ENCODE peak calls at places on chromosomes 1 and 21, in ten cellular contexts. One of them, this sample, is unnamed.

GRCh38 chr1:212453156-212453857 is 20.6 kb downstream of the NENF start:
- DNase-seq in colonic mucosa: no peak
- DNase-seq in kidney epithelial cell: no peak
- DNase-seq in fibroblast of pulmonary artery: no peak
- DNase-seq in HFF-Myc: no peak
- DNase-seq in neural progenitor cell: no peak
- DNase-seq in AG04450: no peak
- DNase-seq in A549: no peak
- DNase-seq in coronary artery: no peak
- DNase-seq in left ventricle myocardium inferior: no peak
- DNase-seq in this sample: no peak

GRCh38 chr1:97144527-97144926 is 422.9 kb downstream of the PTBP2 start:
- DNase-seq in AG04450: no peak
- DNase-seq in A549: peak
- DNase-seq in colonic mucosa: no peak
- DNase-seq in left ventricle myocardium inferior: no peak
- DNase-seq in fibroblast of pulmonary artery: peak
- DNase-seq in coronary artery: no peak
- DNase-seq in neural progenitor cell: no peak
- DNase-seq in HFF-Myc: no peak
- DNase-seq in kidney epithelial cell: peak
- DNase-seq in this sample: no peak

GRCh38 chr1:212179394-212180076 is 105.7 kb upstream of the PPP2R5A start:
- DNase-seq in coronary artery: no peak
- DNase-seq in fibroblast of pulmonary artery: peak
- DNase-seq in HFF-Myc: peak
- DNase-seq in kidney epithelial cell: peak
- DNase-seq in colonic mucosa: no peak
- DNase-seq in AG04450: peak
- DNase-seq in left ventricle myocardium inferior: no peak
- DNase-seq in neural progenitor cell: no peak
- DNase-seq in A549: peak
- DNase-seq in this sample: no peak

GRCh38 chr21:33033961-33034413 is 8.3 kb downstream of the OLIG2 start:
- DNase-seq in A549: no peak
- DNase-seq in colonic mucosa: no peak
- DNase-seq in neural progenitor cell: no peak
- DNase-seq in coronary artery: no peak
- DNase-seq in left ventricle myocardium inferior: no peak
- DNase-seq in fibroblast of pulmonary artery: no peak
- DNase-seq in HFF-Myc: no peak
- DNase-seq in AG04450: no peak
- DNase-seq in kidney epithelial cell: no peak
- DNase-seq in this sample: no peak

GRCh38 chr1:23978825-23979224 is 1.3 kb downstream of the SRSF10 start:
- DNase-seq in left ventricle myocardium inferior: no peak
- DNase-seq in coronary artery: no peak
- DNase-seq in kidney epithelial cell: no peak
- DNase-seq in HFF-Myc: no peak
- DNase-seq in AG04450: no peak
- DNase-seq in fibroblast of pulmonary artery: no peak
- DNase-seq in A549: no peak
- DNase-seq in neural progenitor cell: no peak
- DNase-seq in colonic mucosa: no peak
- DNase-seq in this sample: no peak

GRCh38 chr21:42513151-42513984 is at the start of gene SLC37A1:
- DNase-seq in kidney epithelial cell: no peak
- DNase-seq in left ventricle myocardium inferior: no peak
- DNase-seq in neural progenitor cell: peak
- DNase-seq in A549: peak
- DNase-seq in HFF-Myc: no peak
- DNase-seq in fibroblast of pulmonary artery: no peak
- DNase-seq in coronary artery: peak
- DNase-seq in AG04450: no peak
- DNase-seq in colonic mucosa: peak
- DNase-seq in this sample: peak

GRCh38 chr1:247906504-247907047 is 11.2 kb downstream of the OR2W3 start:
- DNase-seq in kidney epithelial cell: no peak
- DNase-seq in A549: no peak
- DNase-seq in coronary artery: no peak
- DNase-seq in AG04450: no peak
- DNase-seq in left ventricle myocardium inferior: no peak
- DNase-seq in colonic mucosa: no peak
- DNase-seq in fibroblast of pulmonary artery: peak
- DNase-seq in neural progenitor cell: no peak
- DNase-seq in HFF-Myc: no peak
- DNase-seq in this sample: no peak

GRCh38 chr1:201389066-201389465 is 10.1 kb downstream of the LAD1 start:
- DNase-seq in fibroblast of pulmonary artery: no peak
- DNase-seq in kidney epithelial cell: no peak
- DNase-seq in AG04450: no peak
- DNase-seq in colonic mucosa: no peak
- DNase-seq in A549: no peak
- DNase-seq in HFF-Myc: no peak
- DNase-seq in coronary artery: no peak
- DNase-seq in neural progenitor cell: no peak
- DNase-seq in left ventricle myocardium inferior: no peak
- DNase-seq in this sample: no peak

GRCh38 chr1:9128520-9129371 is at the start of gene GPR157:
- DNase-seq in fibroblast of pulmonary artery: peak
- DNase-seq in coronary artery: peak
- DNase-seq in A549: peak
- DNase-seq in kidney epithelial cell: no peak
- DNase-seq in HFF-Myc: no peak
- DNase-seq in left ventricle myocardium inferior: peak
- DNase-seq in neural progenitor cell: peak
- DNase-seq in colonic mucosa: peak
- DNase-seq in AG04450: no peak
- DNase-seq in this sample: peak

GRCh38 chr1:226882631-226883409 is 12.4 kb downstream of the PSEN2 start:
- DNase-seq in HFF-Myc: no peak
- DNase-seq in colonic mucosa: no peak
- DNase-seq in kidney epithelial cell: no peak
- DNase-seq in neural progenitor cell: no peak
- DNase-seq in coronary artery: no peak
- DNase-seq in A549: no peak
- DNase-seq in fibroblast of pulmonary artery: no peak
- DNase-seq in AG04450: peak
- DNase-seq in left ventricle myocardium inferior: no peak
- DNase-seq in this sample: no peak

GRCh38 chr1:36513676-36514473 is 31.2 kb upstream of the CSF3R start:
- DNase-seq in AG04450: no peak
- DNase-seq in colonic mucosa: no peak
- DNase-seq in fibroblast of pulmonary artery: no peak
- DNase-seq in neural progenitor cell: no peak
- DNase-seq in left ventricle myocardium inferior: no peak
- DNase-seq in A549: no peak
- DNase-seq in kidney epithelial cell: no peak
- DNase-seq in coronary artery: peak
- DNase-seq in HFF-Myc: no peak
- DNase-seq in this sample: no peak

GRCh38 chr1:82059931-82060330 is 259.2 kb downstream of the ADGRL2 start:
- DNase-seq in left ventricle myocardium inferior: no peak
- DNase-seq in HFF-Myc: no peak
- DNase-seq in kidney epithelial cell: no peak
- DNase-seq in coronary artery: no peak
- DNase-seq in colonic mucosa: no peak
- DNase-seq in fibroblast of pulmonary artery: no peak
- DNase-seq in A549: no peak
- DNase-seq in neural progenitor cell: no peak
- DNase-seq in AG04450: no peak
- DNase-seq in this sample: no peak

GRCh38 chr1:24923485-24924113 is 6.5 kb downstream of the RUNX3 start:
- DNase-seq in kidney epithelial cell: no peak
- DNase-seq in coronary artery: no peak
- DNase-seq in colonic mucosa: no peak
- DNase-seq in HFF-Myc: no peak
- DNase-seq in AG04450: no peak
- DNase-seq in left ventricle myocardium inferior: no peak
- DNase-seq in fibroblast of pulmonary artery: no peak
- DNase-seq in neural progenitor cell: no peak
- DNase-seq in A549: no peak
- DNase-seq in this sample: no peak

GRCh38 chr1:145690587-145691558 is 16.3 kb downstream of the PDZK1 start:
- DNase-seq in fibroblast of pulmonary artery: peak
- DNase-seq in colonic mucosa: no peak
- DNase-seq in coronary artery: no peak
- DNase-seq in A549: no peak
- DNase-seq in AG04450: peak
- DNase-seq in left ventricle myocardium inferior: no peak
- DNase-seq in HFF-Myc: no peak
- DNase-seq in kidney epithelial cell: no peak
- DNase-seq in neural progenitor cell: no peak
- DNase-seq in this sample: no peak

GRCh38 chr1:33424610-33425009 is 6.3 kb downstream of the PHC2 start:
- DNase-seq in AG04450: no peak
- DNase-seq in coronary artery: no peak
- DNase-seq in A549: no peak
- DNase-seq in kidney epithelial cell: no peak
- DNase-seq in left ventricle myocardium inferior: no peak
- DNase-seq in colonic mucosa: no peak
- DNase-seq in neural progenitor cell: no peak
- DNase-seq in HFF-Myc: no peak
- DNase-seq in fibroblast of pulmonary artery: no peak
- DNase-seq in this sample: no peak

GRCh38 chr1:22055463-22055862 is 3.0 kb downstream of the CDC42 start:
- DNase-seq in A549: no peak
- DNase-seq in AG04450: no peak
- DNase-seq in HFF-Myc: no peak
- DNase-seq in coronary artery: no peak
- DNase-seq in neural progenitor cell: no peak
- DNase-seq in colonic mucosa: no peak
- DNase-seq in fibroblast of pulmonary artery: no peak
- DNase-seq in left ventricle myocardium inferior: no peak
- DNase-seq in kidney epithelial cell: no peak
- DNase-seq in this sample: no peak

GRCh38 chr1:29471487-29472313 is 235.4 kb downstream of the PTPRU start:
- DNase-seq in colonic mucosa: no peak
- DNase-seq in kidney epithelial cell: no peak
- DNase-seq in neural progenitor cell: no peak
- DNase-seq in coronary artery: peak
- DNase-seq in AG04450: no peak
- DNase-seq in HFF-Myc: no peak
- DNase-seq in A549: no peak
- DNase-seq in left ventricle myocardium inferior: no peak
- DNase-seq in fibroblast of pulmonary artery: no peak
- DNase-seq in this sample: peak

GRCh38 chr1:14955402-14955801 is 198.1 kb upstream of the TMEM51 start:
- DNase-seq in kidney epithelial cell: no peak
- DNase-seq in AG04450: no peak
- DNase-seq in fibroblast of pulmonary artery: no peak
- DNase-seq in A549: no peak
- DNase-seq in coronary artery: no peak
- DNase-seq in left ventricle myocardium inferior: no peak
- DNase-seq in colonic mucosa: no peak
- DNase-seq in neural progenitor cell: no peak
- DNase-seq in HFF-Myc: no peak
- DNase-seq in this sample: no peak

GRCh38 chr1:31848381-31848897 is 32.6 kb upstream of the SPOCD1 start:
- DNase-seq in coronary artery: no peak
- DNase-seq in AG04450: no peak
- DNase-seq in A549: no peak
- DNase-seq in neural progenitor cell: no peak
- DNase-seq in HFF-Myc: no peak
- DNase-seq in colonic mucosa: no peak
- DNase-seq in left ventricle myocardium inferior: no peak
- DNase-seq in kidney epithelial cell: no peak
- DNase-seq in fibroblast of pulmonary artery: no peak
- DNase-seq in this sample: no peak

GRCh38 chr1:18041685-18042355 is 65.8 kb upstream of the IGSF21 start:
- DNase-seq in fibroblast of pulmonary artery: no peak
- DNase-seq in HFF-Myc: no peak
- DNase-seq in coronary artery: no peak
- DNase-seq in colonic mucosa: no peak
- DNase-seq in left ventricle myocardium inferior: no peak
- DNase-seq in kidney epithelial cell: no peak
- DNase-seq in neural progenitor cell: peak
- DNase-seq in AG04450: no peak
- DNase-seq in A549: no peak
- DNase-seq in this sample: peak
- TF ChIP-seq CTCF in fibroblast of pulmonary artery: no peak
- TF ChIP-seq CTCF in HFF-Myc: no peak
- TF ChIP-seq CTCF in coronary artery: no peak
- TF ChIP-seq CTCF in colonic mucosa: no peak
- TF ChIP-seq CTCF in left ventricle myocardium inferior: peak
- TF ChIP-seq CTCF in kidney epithelial cell: no peak
- TF ChIP-seq CTCF in neural progenitor cell: peak
- TF ChIP-seq CTCF in AG04450: peak
- TF ChIP-seq CTCF in A549: no peak
- TF ChIP-seq CTCF in this sample: no peak

GRCh38 chr1:10800778-10801177 is 4.3 kb upstream of the CASZ1 start:
- DNase-seq in AG04450: no peak
- DNase-seq in HFF-Myc: no peak
- DNase-seq in colonic mucosa: no peak
- DNase-seq in neural progenitor cell: no peak
- DNase-seq in A549: no peak
- DNase-seq in fibroblast of pulmonary artery: no peak
- DNase-seq in kidney epithelial cell: no peak
- DNase-seq in coronary artery: no peak
- DNase-seq in left ventricle myocardium inferior: no peak
- DNase-seq in this sample: no peak
- TF ChIP-seq CTCF in AG04450: no peak
- TF ChIP-seq CTCF in HFF-Myc: no peak
- TF ChIP-seq CTCF in colonic mucosa: no peak
- TF ChIP-seq CTCF in neural progenitor cell: no peak
- TF ChIP-seq CTCF in A549: no peak
- TF ChIP-seq CTCF in fibroblast of pulmonary artery: no peak
- TF ChIP-seq CTCF in kidney epithelial cell: no peak
- TF ChIP-seq CTCF in coronary artery: no peak
- TF ChIP-seq CTCF in left ventricle myocardium inferior: no peak
- TF ChIP-seq CTCF in this sample: no peak

DNA sequence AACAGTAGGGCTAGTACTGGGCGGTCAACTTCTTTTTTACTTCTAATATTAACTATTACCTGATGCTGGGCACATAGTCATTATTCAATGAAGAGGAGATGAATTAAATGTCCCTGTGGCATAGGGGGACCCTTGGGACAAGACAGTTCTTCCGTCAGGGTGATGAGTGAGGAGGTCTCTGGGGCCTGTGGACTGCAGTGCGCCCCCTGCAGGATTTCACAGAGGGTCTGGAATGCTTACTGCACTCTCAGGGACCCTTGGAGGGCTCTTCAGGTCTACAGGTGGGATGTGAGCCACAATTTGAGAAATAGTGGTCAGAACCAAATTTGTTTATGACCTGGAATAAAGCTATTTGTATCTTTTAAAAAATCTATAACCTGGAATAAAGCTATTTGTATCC is 149.4 kb downstream of the FAM78B start:
- DNase-seq in neural progenitor cell: peak
- DNase-seq in AG04450: no peak
- DNase-seq in colonic mucosa: no peak
- DNase-seq in fibroblast of pulmonary artery: no peak
- DNase-seq in left ventricle myocardium inferior: no peak
- DNase-seq in A549: peak
- DNase-seq in coronary artery: no peak
- DNase-seq in kidney epithelial cell: no peak
- DNase-seq in HFF-Myc: no peak
- DNase-seq in this sample: peak
- TF ChIP-seq CTCF in neural progenitor cell: peak
- TF ChIP-seq CTCF in AG04450: no peak
- TF ChIP-seq CTCF in colonic mucosa: no peak
- TF ChIP-seq CTCF in fibroblast of pulmonary artery: no peak
- TF ChIP-seq CTCF in left ventricle myocardium inferior: no peak
- TF ChIP-seq CTCF in A549: no peak
- TF ChIP-seq CTCF in coronary artery: no peak
- TF ChIP-seq CTCF in kidney epithelial cell: no peak
- TF ChIP-seq CTCF in HFF-Myc: peak
- TF ChIP-seq CTCF in this sample: peak

GRCh38 chr1:230901711-230902110 is 33.4 kb upstream of the C1orf198 start:
- DNase-seq in AG04450: no peak
- DNase-seq in fibroblast of pulmonary artery: no peak
- DNase-seq in A549: no peak
- DNase-seq in HFF-Myc: no peak
- DNase-seq in left ventricle myocardium inferior: no peak
- DNase-seq in colonic mucosa: no peak
- DNase-seq in kidney epithelial cell: no peak
- DNase-seq in coronary artery: no peak
- DNase-seq in neural progenitor cell: no peak
- DNase-seq in this sample: no peak
- TF ChIP-seq CTCF in AG04450: no peak
- TF ChIP-seq CTCF in fibroblast of pulmonary artery: no peak
- TF ChIP-seq CTCF in A549: no peak
- TF ChIP-seq CTCF in HFF-Myc: no peak
- TF ChIP-seq CTCF in left ventricle myocardium inferior: no peak
- TF ChIP-seq CTCF in colonic mucosa: no peak
- TF ChIP-seq CTCF in kidney epithelial cell: no peak
- TF ChIP-seq CTCF in coronary artery: no peak
- TF ChIP-seq CTCF in neural progenitor cell: no peak
- TF ChIP-seq CTCF in this sample: no peak

This sample was measured in glutamatergic neuron.